ENCODE peak calls at places on chromosome X, in five cellular contexts. W is OCI-LY7, B is hepatocyte, D is IMR-90, P is neural progenitor cell. K is an unnamed sample. For H3K4me1, the result is how much of the 10 kb centered on the place peaks cover.

GRCh38 chrX:148649145-148649645 is 148.8 kb downstream of the AFF2 start:
- DNase-seq in D (no peak), B (no peak), P (no peak), W (no peak), K (no peak)

GRCh38 chrX:118971552-118971951 is 2.9 kb upstream of the LONRF3 start:
- DNase-seq in B (no peak), D (no peak), P (no peak), W (no peak), K (peak)

GRCh38 chrX:78199851-78200250 is 60.4 kb upstream of the TAF9B start:
- DNase-seq in D (peak), P (peak), B (peak), W (peak), K (peak)

GRCh38 chrX:31139966-31140365 is 68.1 kb upstream of the FTHL17 start:
- DNase-seq in B (no peak), P (no peak), W (no peak), D (no peak), K (no peak)

GRCh38 chrX:19954707-19955106 is 36.2 kb downstream of the BCLAF3 start:
- DNase-seq in W (no peak), P (no peak), B (no peak), D (peak), K (no peak)

GRCh38 chrX:68363984-68364383 is 69.3 kb downstream of the OPHN1 start:
- DNase-seq in W (no peak), D (no peak), P (no peak), B (no peak), K (no peak)

GRCh38 chrX:72142094-72142843 is 10.6 kb upstream of the RTL5 start:
- DNase-seq in B (peak), W (no peak), D (no peak), P (peak), K (peak)

GRCh38 chrX:55006827-55007621 is 6.9 kb downstream of the APEX2 start:
- DNase-seq in D (no peak), P (no peak), W (no peak), B (peak), K (no peak)

GRCh38 chrX:55356609-55357008 is 91.9 kb upstream of the PAGE3 start:
- DNase-seq in B (no peak), P (no peak), W (no peak), D (no peak), K (no peak)

GRCh38 chrX:136336623-136337022 is 35.9 kb downstream of the ADGRG4 start:
- DNase-seq in P (no peak), B (no peak), D (no peak), W (peak), K (peak)

GRCh38 chrX:26376037-26376708 is 160.2 kb downstream of the MAGEB5 start:
- DNase-seq in W (no peak), D (no peak), P (no peak), B (no peak), K (peak)

GRCh38 chrX:24014388-24015018 is 12.5 kb downstream of the KLHL15 start:
- DNase-seq in P (no peak), D (peak), W (no peak), B (peak), K (no peak)

GRCh38 chrX:53287493-53288138 is 6.2 kb upstream of the IQSEC2 start:
- DNase-seq in D (peak), B (peak), W (peak), P (no peak), K (no peak)

GRCh38 chrX:109856974-109857373 is 123.9 kb upstream of the ACSL4 start:
- DNase-seq in W (peak), B (peak), D (peak), P (peak), K (peak)

GRCh38 chrX:24090300-24091200 is 35.8 kb downstream of the EIF2S3 start:
- DNase-seq in P (no peak), B (no peak), W (no peak), D (no peak), K (no peak)

GRCh38 chrX:155028749-155029360 is 2.2 kb downstream of the FUNDC2 start:
- DNase-seq in P (no peak), B (peak), W (no peak), D (peak), K (no peak)

GRCh38 chrX:37378399-37378798 is 29.2 kb downstream of the PRRG1 start:
- DNase-seq in P (peak), B (no peak), W (no peak), D (peak), K (no peak)

GRCh38 chrX:397575-397974 is 10.9 kb upstream of the PPP2R3B start:
- DNase-seq in B (peak), D (peak), P (peak), W (no peak), K (peak)

GRCh38 chrX:17812763-17813162 is 48.3 kb downstream of the RAI2 start:
- DNase-seq in B (peak), W (peak), P (peak), D (no peak), K (peak)

GRCh38 chrX:19883878-19884277 is 3.5 kb downstream of the SH3KBP1 start:
- DNase-seq in D (no peak), W (no peak), B (no peak), P (no peak), K (no peak)

DNA sequence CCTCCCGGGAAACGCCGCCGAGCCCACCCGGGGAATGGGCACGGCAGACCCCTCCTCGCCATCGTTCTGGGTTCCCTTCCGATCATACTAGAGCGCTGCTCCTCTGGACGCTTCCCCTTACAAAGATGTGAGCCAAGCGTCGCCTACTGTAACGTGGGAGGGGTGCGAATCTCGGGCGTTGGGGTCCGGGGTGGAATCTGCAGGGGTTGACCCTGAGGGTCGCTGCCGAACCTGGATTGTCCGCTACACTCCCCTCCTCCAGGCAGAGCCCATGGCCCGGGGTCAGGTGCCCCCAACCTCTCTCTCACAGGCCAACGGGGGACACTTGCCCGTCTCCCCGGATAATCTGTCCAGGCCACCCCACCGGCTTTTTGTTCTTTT is 13.8 kb downstream of the BCOR start:
- DNase-seq in B (no peak), P (no peak), D (no peak), W (no peak), K (no peak)
- H3K4me1 ChIP-seq in B (half or more), P (half or more), D (under half), W (under half), K (half or more)

DNA sequence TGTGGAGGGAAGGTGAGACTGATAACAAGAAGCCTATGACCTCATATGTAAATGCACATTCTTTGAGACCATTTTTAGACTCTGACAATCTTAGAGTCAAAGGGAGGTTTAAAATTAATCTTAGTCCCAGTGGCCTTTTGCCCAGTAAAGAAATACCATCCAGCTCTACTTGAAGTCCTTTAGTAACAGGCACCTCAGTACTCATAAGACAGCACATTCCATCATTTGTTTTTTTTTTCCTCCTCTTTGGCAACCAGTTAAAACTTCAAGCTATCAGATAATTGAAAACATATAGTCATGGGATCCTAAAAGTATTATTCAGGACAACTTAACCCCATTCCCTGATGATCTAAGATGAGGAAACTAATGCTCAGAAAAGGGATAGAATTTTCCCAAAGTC is 4.6 kb downstream of the EDA2R start:
- DNase-seq in D (peak), B (no peak), W (no peak), P (no peak), K (no peak)
- H3K4me2 ChIP-seq in D (peak), B (no peak), W (no peak), P (no peak), K (no peak)

GRCh38 chrX:131059231-131059630 is 1.1 kb downstream of the ARHGAP36 start:
- DNase-seq in W (no peak), B (no peak), P (no peak), D (no peak), K (no peak)

GRCh38 chrX:131053076-131053475 is 5.1 kb upstream of the ARHGAP36 start:
- DNase-seq in P (no peak), D (no peak), W (no peak), B (no peak), K (no peak)

GRCh38 chrX:131060147-131060546 is 2.0 kb downstream of the ARHGAP36 start:
- DNase-seq in W (no peak), D (no peak), P (no peak), B (no peak), K (no peak)

GRCh38 chrX:131057706-131058105 is 440 bp upstream of the ARHGAP36 start:
- DNase-seq in D (no peak), B (no peak), W (no peak), P (no peak), K (peak)

DNA sequence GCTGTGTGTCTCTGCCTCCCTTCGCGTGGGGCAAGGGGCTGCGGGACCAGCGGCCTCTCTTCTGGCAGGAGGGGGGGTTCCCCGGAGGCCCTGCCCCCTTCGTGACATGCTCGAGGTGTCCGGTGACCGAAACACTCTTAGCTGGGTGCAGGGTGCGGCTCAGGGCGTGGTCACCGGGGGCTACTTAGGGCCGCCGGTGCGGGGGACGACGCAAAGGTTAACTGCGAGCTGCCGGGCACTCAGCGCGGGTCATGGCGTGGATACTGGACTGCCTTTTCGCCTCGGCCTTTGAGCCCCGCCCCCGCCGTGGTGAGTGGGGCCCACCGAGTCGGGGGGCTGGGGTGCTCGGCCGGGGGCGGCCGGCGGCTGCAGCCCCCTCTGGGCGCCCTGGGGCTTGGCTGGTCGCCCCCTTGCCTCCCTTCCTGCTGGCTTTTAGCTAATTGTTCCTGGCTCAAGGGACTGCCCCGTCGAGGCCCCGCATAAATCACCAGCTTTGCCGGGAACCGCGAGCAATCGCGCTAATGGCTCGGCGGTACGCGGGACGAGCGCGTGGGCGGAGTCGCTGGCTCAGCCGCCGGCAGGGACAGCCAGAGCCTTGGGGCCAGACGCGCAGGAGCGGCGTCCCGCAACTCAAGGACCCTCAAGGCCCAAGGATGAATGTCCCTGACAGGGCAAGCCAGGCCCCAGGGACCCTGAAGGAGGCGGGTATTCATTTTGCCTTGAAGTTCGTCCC is at the start of gene ARHGAP36:
- DNase-seq in B (peak), P (peak), D (no peak), W (no peak), K (peak)
- H3K4me1 ChIP-seq in B (under half), P (under half), D (under half), W (under half), K (under half)

GRCh38 chrX:10549280-10549679 is 71.1 kb downstream of the MID1 start:
- DNase-seq in D (no peak), W (no peak), P (no peak), B (no peak), K (no peak)
- H3K4me2 ChIP-seq in D (no peak), W (no peak), P (no peak), B (no peak), K (no peak)

DNA sequence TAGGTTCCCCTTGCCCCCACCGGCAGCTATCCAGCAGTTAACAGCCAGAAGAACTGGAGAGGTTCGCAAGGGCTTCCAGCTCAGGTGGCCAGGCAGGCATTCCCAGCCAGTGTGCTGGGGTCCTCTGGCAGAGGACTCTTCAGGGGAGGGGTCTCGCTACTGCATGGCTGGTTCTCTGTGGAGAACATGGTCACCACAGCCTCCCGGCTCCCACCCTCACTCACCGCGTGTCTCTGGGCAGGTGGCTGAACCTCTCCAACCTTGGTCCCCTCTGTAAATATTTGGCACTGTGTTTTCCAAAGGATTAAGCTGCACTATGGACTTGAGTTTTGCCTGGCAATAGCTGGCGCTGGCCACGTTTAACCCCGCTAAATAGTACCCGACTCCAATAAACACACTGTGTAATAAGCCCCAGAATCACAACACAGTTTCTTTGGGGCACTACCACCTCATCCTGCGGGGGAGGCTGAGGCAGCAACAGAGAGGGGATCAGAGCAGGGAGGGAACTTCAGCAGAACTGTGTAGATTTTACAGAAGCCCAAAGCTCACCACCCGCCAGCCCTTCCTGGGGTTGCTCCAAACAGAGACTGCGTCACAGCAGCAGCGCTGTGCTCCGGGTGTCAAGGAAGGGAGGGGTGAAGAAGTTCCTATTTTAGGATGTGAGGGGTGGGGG is 15.2 kb downstream of the BCOR start:
- DNase-seq in P (no peak), D (no peak), W (no peak), B (no peak), K (no peak)
- H3K4me1 ChIP-seq in P (half or more), D (under half), W (under half), B (half or more), K (half or more)

GRCh38 chrX:70554948-70555347 is 110.3 kb downstream of the DLG3 start:
- DNase-seq in D (no peak), W (no peak), B (no peak), P (no peak), K (no peak)

GRCh38 chrX:70552174-70552704 is 107.6 kb downstream of the DLG3 start:
- DNase-seq in B (no peak), W (no peak), P (no peak), D (no peak), K (no peak)

GRCh38 chrX:70554081-70554480 is 109.4 kb downstream of the DLG3 start:
- DNase-seq in W (no peak), D (peak), P (no peak), B (peak), K (peak)

GRCh38 chrX:70553516-70553915 is 108.9 kb downstream of the DLG3 start:
- DNase-seq in W (no peak), D (no peak), P (no peak), B (no peak), K (no peak)

GRCh38 chrX:70554523-70554922 is 109.9 kb downstream of the DLG3 start:
- DNase-seq in B (no peak), P (no peak), D (peak), W (no peak), K (no peak)
- H3K4me2 ChIP-seq in B (no peak), P (no peak), D (no peak), W (no peak), K (no peak)

GRCh38 chrX:12979630-12980015 is 4.7 kb downstream of the TMSB4X start:
- DNase-seq in P (no peak), D (peak), B (no peak), W (no peak), K (no peak)
- H3K4me1 ChIP-seq in P (under half), D (under half), B (under half), W (under half), K (under half)

DNA sequence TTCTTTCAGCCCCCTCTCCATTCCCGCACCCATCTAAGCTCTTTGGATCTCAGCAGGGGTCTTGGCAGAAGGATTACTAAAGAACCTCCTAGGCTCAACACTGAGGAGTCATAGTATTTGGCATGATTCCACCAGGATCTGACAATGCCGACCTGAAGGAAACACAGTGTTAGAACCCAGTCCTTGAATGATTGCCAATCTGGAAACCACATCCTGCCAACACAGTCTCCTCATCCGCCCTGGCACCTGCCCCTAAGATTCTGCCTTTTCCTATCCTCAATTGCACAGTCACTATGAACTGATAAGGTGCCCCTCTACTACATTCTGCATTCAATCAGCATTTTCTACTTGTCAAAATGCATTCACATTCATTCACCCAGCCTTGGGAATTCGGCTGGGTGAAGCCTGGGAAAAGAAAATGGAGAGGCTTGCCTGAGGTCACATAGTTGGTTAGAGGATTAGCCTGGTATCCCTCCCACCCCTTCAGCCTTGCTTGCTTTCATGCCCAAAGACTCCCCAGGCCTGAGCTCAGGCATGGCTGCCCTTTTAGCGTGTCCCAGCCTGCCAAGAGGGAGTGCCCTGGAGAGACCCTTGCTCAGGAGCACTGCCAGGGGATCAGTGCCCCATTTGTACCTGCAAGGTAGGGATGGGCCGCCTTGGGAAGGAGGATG is 2.2 kb upstream of the CLDN2 start:
- DNase-seq in D (peak), B (no peak), W (no peak), P (no peak), K (no peak)
- H3K4me2 ChIP-seq in D (no peak), B (no peak), W (no peak), P (no peak), K (no peak)

GRCh38 chrX:39337461-39337860 is 536.2 kb downstream of the MID1IP1 start:
- DNase-seq in D (no peak), B (no peak), P (peak), W (no peak), K (no peak)

GRCh38 chrX:39338583-39338982 is 537.3 kb downstream of the MID1IP1 start:
- DNase-seq in D (no peak), B (no peak), W (no peak), P (no peak), K (no peak)

GRCh38 chrX:39336709-39337294 is 535.5 kb downstream of the MID1IP1 start:
- DNase-seq in D (no peak), P (no peak), B (peak), W (no peak), K (no peak)

GRCh38 chrX:39331062-39331704 is 529.9 kb downstream of the MID1IP1 start:
- DNase-seq in P (no peak), D (no peak), W (no peak), B (no peak), K (no peak)

GRCh38 chrX:39335447-39336235 is 534.4 kb downstream of the MID1IP1 start:
- DNase-seq in D (no peak), B (peak), P (no peak), W (no peak), K (no peak)
- H3K4me1 ChIP-seq in D (under half), B (under half), P (under half), W (under half), K (under half)

GRCh38 chrX:6225307-6226052 is 3.2 kb downstream of the NLGN4X start:
- DNase-seq in P (peak), D (no peak), W (no peak), B (no peak), K (peak)
- H3K4me2 ChIP-seq in P (peak), D (no peak), W (no peak), B (peak), K (peak)